ENCODE peak calls at places on chromosomes 4 and X, in eight cellular contexts. C is hepatocyte, H is endothelial cell of umbilical vein, P is type B pancreatic cell, T is fibroblast of mammary gland, K is upper lobe of left lung, Z is choroid plexus epithelial cell, V is neural progenitor cell. N is an unnamed sample.

GRCh38 chr4:8035371-8035780 is 95.7 kb upstream of the AFAP1 start:
- DNase-seq in C (no peak), H (peak), P (no peak), T (peak), K (no peak), Z (peak), V (no peak), N (no peak)

GRCh38 chr4:48490012-48490679 is at the start of gene ZAR1:
- DNase-seq in C (peak), H (no peak), P (no peak), T (no peak), K (no peak), Z (no peak), V (peak), N (no peak)

GRCh38 chrX:134544614-134545255 is 84.8 kb downstream of the HPRT1 start:
- DNase-seq in C (peak), H (no peak), P (no peak), T (no peak), K (peak), Z (no peak), V (peak), N (no peak)

GRCh38 chr4:8090312-8090711 is 68.3 kb downstream of the ABLIM2 start:
- DNase-seq in C (no peak), H (peak), P (no peak), T (no peak), K (no peak), Z (peak), V (no peak), N (no peak)

GRCh38 chr4:88939697-88940096 is 117.3 kb downstream of the FAM13A start:
- DNase-seq in C (no peak), H (no peak), P (no peak), T (peak), K (no peak), Z (peak), V (no peak), N (no peak)

GRCh38 chrX:15854712-15855561 is at the start of gene AP1S2:
- DNase-seq in C (peak), H (peak), P (peak), T (peak), K (peak), Z (peak), V (peak), N (peak)

GRCh38 chr4:100849319-100849718 is 331.5 kb upstream of the EMCN start:
- DNase-seq in C (no peak), H (no peak), P (no peak), T (no peak), K (no peak), Z (no peak), V (peak), N (no peak)

GRCh38 chr4:42345962-42346544 is 51.2 kb upstream of the SHISA3 start:
- DNase-seq in C (peak), H (no peak), P (no peak), T (no peak), K (peak), Z (no peak), V (no peak), N (no peak)

GRCh38 chrX:69551421-69552009 is 47.4 kb downstream of the NALF2 start:
- DNase-seq in C (no peak), H (no peak), P (no peak), T (no peak), K (no peak), Z (no peak), V (no peak), N (no peak)

GRCh38 chr4:143294310-143294709 is 42.4 kb upstream of the GAB1 start:
- DNase-seq in C (peak), H (no peak), P (no peak), T (peak), K (no peak), Z (no peak), V (no peak), N (no peak)

GRCh38 chrX:131778269-131779218 is 234.7 kb downstream of the OR13H1 start:
- DNase-seq in C (no peak), H (no peak), P (no peak), T (peak), K (peak), Z (no peak), V (no peak), N (no peak)

GRCh38 chr4:3681191-3681590 is 85.0 kb upstream of the ADRA2C start:
- DNase-seq in C (no peak), H (no peak), P (no peak), T (no peak), K (no peak), Z (no peak), V (no peak), N (no peak)

GRCh38 chr4:63123441-63123840 is 1285.8 kb downstream of the TECRL start:
- DNase-seq in C (no peak), H (no peak), P (no peak), T (no peak), K (no peak), Z (no peak), V (no peak), N (no peak)

GRCh38 chrX:19683817-19684216 is 168.5 kb upstream of the MAP3K15 start:
- DNase-seq in C (no peak), H (no peak), P (no peak), T (no peak), K (no peak), Z (no peak), V (no peak), N (no peak)

GRCh38 chr4:101037938-101038413 is 309.4 kb downstream of the PPP3CA start:
- DNase-seq in C (no peak), H (peak), P (no peak), T (no peak), K (no peak), Z (no peak), V (no peak), N (no peak)

GRCh38 chrX:115642304-115642703 is 81.3 kb downstream of the PLS3 start:
- DNase-seq in C (no peak), H (no peak), P (no peak), T (no peak), K (no peak), Z (no peak), V (peak), N (no peak)

GRCh38 chrX:153764786-153765137 is 713 bp downstream of the PLXNB3 start:
- DNase-seq in C (no peak), H (no peak), P (no peak), T (no peak), K (peak), Z (no peak), V (no peak), N (no peak)

GRCh38 chr4:87932718-87933136 is 42.8 kb upstream of the SPP1 start:
- DNase-seq in C (no peak), H (no peak), P (no peak), T (no peak), K (no peak), Z (no peak), V (no peak), N (no peak)

GRCh38 chr4:182246401-182247205 is 3.4 kb downstream of the TENM3 start:
- DNase-seq in C (peak), H (no peak), P (no peak), T (peak), K (no peak), Z (no peak), V (no peak), N (no peak)

GRCh38 chr4:139266583-139267257 is 13.3 kb downstream of the MGARP start:
- DNase-seq in C (peak), H (peak), P (no peak), T (peak), K (no peak), Z (peak), V (peak), N (peak)

GRCh38 chr4:149371021-149371420 is 444.6 kb downstream of the IQCM start:
- DNase-seq in C (peak), H (peak), P (no peak), T (peak), K (no peak), Z (peak), V (peak), N (peak)

GRCh38 chr4:17762705-17763104 is 18.7 kb downstream of the FAM184B start:
- DNase-seq in C (no peak), H (no peak), P (no peak), T (peak), K (no peak), Z (peak), V (no peak), N (no peak)

GRCh38 chr4:140807491-140808257 is 51.5 kb upstream of the TBC1D9 start:
- DNase-seq in C (peak), H (no peak), P (no peak), T (no peak), K (no peak), Z (peak), V (no peak), N (peak)

GRCh38 chrX:21839334-21840198 is at the start of gene MBTPS2:
- DNase-seq in C (peak), H (peak), P (peak), T (peak), K (peak), Z (peak), V (peak), N (peak)

GRCh38 chr4:87659247-87659931 is 9.3 kb downstream of the DMP1 start:
- DNase-seq in C (peak), H (peak), P (no peak), T (peak), K (no peak), Z (peak), V (no peak), N (no peak)

GRCh38 chr4:150240011-150240410 is 161.8 kb downstream of the DCLK2 start:
- DNase-seq in C (no peak), H (no peak), P (no peak), T (no peak), K (no peak), Z (no peak), V (no peak), N (no peak)

GRCh38 chrX:12304261-12304660 is 166.0 kb downstream of the FRMPD4 start:
- DNase-seq in C (no peak), H (no peak), P (no peak), T (peak), K (no peak), Z (no peak), V (no peak), N (no peak)

GRCh38 chr4:168388890-168389289 is 70.3 kb upstream of the DDX60 start:
- DNase-seq in C (peak), H (peak), P (no peak), T (peak), K (no peak), Z (peak), V (no peak), N (no peak)

GRCh38 chrX:68830486-68831404 is 1.9 kb downstream of the EFNB1 start:
- DNase-seq in C (peak), H (no peak), P (peak), T (no peak), K (peak), Z (no peak), V (no peak), N (no peak)

GRCh38 chr4:133270021-133270570 is 121.0 kb downstream of the PCDH10 start:
- DNase-seq in C (peak), H (no peak), P (no peak), T (no peak), K (no peak), Z (peak), V (no peak), N (no peak)

GRCh38 chr4:183139972-183140570 is 41.0 kb downstream of the WWC2 start:
- DNase-seq in C (no peak), H (no peak), P (no peak), T (no peak), K (no peak), Z (no peak), V (no peak), N (no peak)

GRCh38 chr4:10036926-10037325 is 15.6 kb upstream of the SLC2A9 start:
- DNase-seq in C (no peak), H (no peak), P (no peak), T (no peak), K (no peak), Z (no peak), V (no peak), N (no peak)

GRCh38 chrX:22300130-22300529 is 27.4 kb downstream of the CBLL2 start:
- DNase-seq in C (peak), H (peak), P (no peak), T (peak), K (no peak), Z (peak), V (no peak), N (no peak)

GRCh38 chr4:79673321-79673720 is 265.3 kb upstream of the GK2 start:
- DNase-seq in C (no peak), H (peak), P (no peak), T (no peak), K (no peak), Z (no peak), V (no peak), N (no peak)

GRCh38 chrX:133542476-133542875 is 127.2 kb upstream of the GPC4 start:
- DNase-seq in C (no peak), H (no peak), P (no peak), T (peak), K (no peak), Z (no peak), V (no peak), N (no peak)
- TF ChIP-seq CTCF in C (no peak), H (no peak), P (no peak), T (no peak), K (no peak), Z (no peak), V (no peak), N (no peak)

GRCh38 chr4:25830545-25830944 is 32.2 kb downstream of the SEL1L3 start:
- DNase-seq in C (no peak), H (no peak), P (no peak), T (no peak), K (no peak), Z (no peak), V (no peak), N (no peak)
- TF ChIP-seq CTCF in C (no peak), H (no peak), P (no peak), T (no peak), K (no peak), Z (no peak), V (no peak), N (no peak)

GRCh38 chr4:52863324-52863723 is 1.2 kb downstream of the RASL11B start:
- DNase-seq in C (no peak), H (no peak), P (no peak), T (no peak), K (no peak), Z (no peak), V (peak), N (no peak)

GRCh38 chr4:52862605-52863236 is 604 bp downstream of the RASL11B start:
- DNase-seq in C (no peak), H (peak), P (no peak), T (no peak), K (no peak), Z (no peak), V (no peak), N (no peak)

GRCh38 chr4:52864816-52865215 is 2.7 kb downstream of the RASL11B start:
- DNase-seq in C (peak), H (peak), P (no peak), T (no peak), K (no peak), Z (peak), V (no peak), N (no peak)

GRCh38 chr4:52861171-52861873 is 795 bp upstream of the RASL11B start:
- DNase-seq in C (no peak), H (peak), P (no peak), T (no peak), K (no peak), Z (no peak), V (peak), N (no peak)

DNA sequence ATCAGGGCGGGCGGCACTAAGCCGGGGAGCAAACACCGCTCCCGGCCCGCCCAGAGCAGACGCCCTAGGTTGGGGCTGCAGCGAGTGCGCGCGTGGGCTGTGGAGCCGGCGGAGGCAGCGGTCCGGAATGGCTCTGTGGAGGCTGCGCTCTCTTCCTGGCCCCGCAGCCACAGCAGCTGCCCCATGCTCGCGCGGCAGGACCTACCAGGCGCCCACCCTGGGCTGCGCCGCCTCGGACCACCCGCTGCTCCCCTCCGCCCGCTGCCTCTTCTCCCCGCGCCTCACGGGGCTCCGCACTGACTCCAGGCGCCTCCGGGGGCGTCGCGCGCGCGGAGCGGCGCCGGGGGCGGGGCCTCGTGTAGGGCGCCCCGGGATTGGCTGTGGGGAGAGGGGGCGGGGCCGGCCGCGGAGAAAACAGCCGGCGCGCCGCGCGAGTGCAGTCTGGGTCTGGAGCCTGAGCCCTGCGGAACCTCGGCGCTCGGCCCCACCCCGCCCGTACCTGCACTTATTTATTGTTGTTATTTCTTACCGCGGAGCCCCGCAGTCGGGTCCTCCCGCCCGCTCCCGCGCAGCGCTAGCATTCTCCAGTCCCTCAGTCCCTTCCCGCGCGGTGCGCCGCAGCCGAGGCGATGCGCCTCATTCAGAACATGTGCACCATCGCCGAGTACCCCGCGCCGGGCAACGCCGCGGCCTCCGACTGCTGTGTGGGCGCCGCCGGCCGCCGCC is at the start of gene RASL11B:
- DNase-seq in C (peak), H (peak), P (peak), T (peak), K (peak), Z (peak), V (peak), N (peak)
- TF ChIP-seq CTCF in C (peak), H (no peak), P (peak), T (no peak), K (peak), Z (no peak), V (peak), N (no peak)

DNA sequence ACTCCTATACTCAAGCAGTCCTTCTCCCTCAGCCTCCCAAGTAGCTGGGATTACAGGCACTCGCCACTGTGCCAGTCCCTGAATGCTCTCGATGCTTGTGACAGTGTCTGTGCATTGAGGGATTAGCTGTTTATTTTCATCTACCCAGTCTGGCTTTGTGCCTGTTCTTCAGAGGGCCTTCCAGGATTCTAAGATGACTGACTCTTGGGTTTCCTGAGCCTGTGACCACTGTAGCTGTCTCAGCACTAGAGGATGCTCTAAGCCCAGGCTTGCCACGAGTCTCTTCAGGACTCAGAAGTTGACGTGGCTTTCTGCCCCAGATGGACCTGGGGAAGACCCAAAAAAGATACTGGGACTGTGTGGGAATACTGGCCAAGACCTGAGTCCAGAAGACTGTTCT is 201.4 kb downstream of the ARHGAP10 start:
- DNase-seq in C (no peak), H (peak), P (no peak), T (peak), K (no peak), Z (peak), V (peak), N (no peak)
- TF ChIP-seq CTCF in C (no peak), H (no peak), P (no peak), T (no peak), K (no peak), Z (peak), V (peak), N (peak)

DNA sequence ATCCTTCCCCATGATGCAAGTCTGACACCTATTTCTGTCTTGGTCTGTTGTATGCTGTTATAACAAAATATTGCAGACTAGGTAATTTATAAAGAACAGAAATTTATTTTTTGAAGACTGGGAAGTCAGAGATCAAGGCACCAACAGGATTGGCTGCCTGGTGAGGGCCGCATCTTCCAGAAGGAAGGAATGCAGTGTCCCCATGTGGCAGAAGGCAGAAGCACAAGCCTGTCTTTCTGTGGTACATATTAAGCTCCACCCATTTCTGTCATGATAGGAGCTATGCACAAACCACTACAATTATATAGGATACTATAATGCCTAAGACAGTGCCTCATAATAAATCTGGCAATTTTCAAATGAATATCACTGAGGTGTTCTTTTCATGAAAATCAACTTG is 502.3 kb upstream of the DIAPH2 start:
- DNase-seq in C (peak), H (peak), P (no peak), T (peak), K (no peak), Z (peak), V (peak), N (no peak)
- TF ChIP-seq CTCF in C (peak), H (peak), P (peak), T (peak), K (no peak), Z (peak), V (peak), N (no peak)

GRCh38 chr4:102295153-102295862 is 50.0 kb downstream of the SLC39A8 start:
- DNase-seq in C (no peak), H (no peak), P (no peak), T (no peak), K (no peak), Z (no peak), V (no peak), N (no peak)
- TF ChIP-seq CTCF in C (no peak), H (no peak), P (no peak), T (no peak), K (no peak), Z (no peak), V (no peak), N (no peak)

GRCh38 chr4:98447648-98448047 is 186.5 kb downstream of the RAP1GDS1 start:
- DNase-seq in C (no peak), H (no peak), P (no peak), T (no peak), K (no peak), Z (peak), V (no peak), N (no peak)
- TF ChIP-seq CTCF in C (no peak), H (no peak), P (no peak), T (no peak), K (no peak), Z (peak), V (peak), N (no peak)

DNA sequence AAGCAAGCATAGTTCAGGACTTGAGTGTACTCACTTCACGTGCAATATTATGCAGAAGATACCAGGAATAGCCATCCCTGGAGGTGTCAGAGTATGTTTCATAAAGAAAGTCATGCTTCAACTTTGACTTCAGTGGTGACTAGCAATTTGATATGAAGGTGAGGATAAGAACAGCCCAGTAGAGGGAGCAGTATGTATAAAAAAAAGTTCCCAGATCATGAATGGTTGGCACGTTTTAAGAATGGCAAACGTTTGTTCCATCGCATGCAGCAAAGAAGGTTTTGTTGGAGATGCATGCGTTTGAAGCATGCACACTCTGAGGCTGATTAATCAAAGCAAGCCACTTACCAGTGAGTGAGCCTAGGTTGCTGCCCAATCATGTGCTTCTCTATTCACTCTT is 33.5 kb upstream of the SLITRK4 start:
- DNase-seq in C (peak), H (no peak), P (no peak), T (peak), K (no peak), Z (no peak), V (peak), N (no peak)
- TF ChIP-seq CTCF in C (peak), H (no peak), P (peak), T (peak), K (no peak), Z (no peak), V (peak), N (no peak)

DNA sequence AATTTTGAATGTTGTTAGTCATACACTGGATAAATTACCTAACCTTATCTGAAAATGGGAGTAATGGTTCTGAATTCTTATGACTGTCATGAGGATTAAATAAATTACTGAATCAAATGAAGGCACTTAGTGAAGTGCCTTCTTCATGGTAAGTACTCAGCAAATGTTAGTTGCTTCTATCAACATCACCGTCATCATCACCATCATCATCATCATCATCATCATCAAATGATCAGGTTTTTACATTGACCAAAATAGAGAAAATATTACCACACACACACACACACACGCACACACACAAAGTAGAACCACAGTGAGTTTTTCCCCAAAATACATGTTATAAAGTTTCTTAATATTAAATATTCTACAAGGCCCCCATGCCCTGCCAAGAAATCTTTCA is 368.3 kb upstream of the FGF13 start:
- DNase-seq in C (no peak), H (no peak), P (no peak), T (no peak), K (no peak), Z (no peak), V (no peak), N (no peak)
- TF ChIP-seq CTCF in C (no peak), H (no peak), P (no peak), T (no peak), K (no peak), Z (no peak), V (no peak), N (no peak)

GRCh38 chr4:67087897-67088296 is 457.4 kb downstream of the CENPC start:
- DNase-seq in C (peak), H (peak), P (no peak), T (peak), K (no peak), Z (no peak), V (peak), N (peak)
- TF ChIP-seq CTCF in C (peak), H (peak), P (peak), T (peak), K (no peak), Z (peak), V (peak), N (peak)

N was measured in GM10248.